ENCODE peak calls at places on chromosomes 13 and 19, in six cellular contexts. M is heart left ventricle, N is lung, G is A549, K is fibroblast of lung, U is adrenal gland. Y is an unnamed sample. For H3K4me1, the result is how much of the 10 kb centered on the place peaks cover.

GRCh38 chr13:109010912-109011311 is 381.5 kb downstream of the MYO16 start:
- DNase-seq in N (no peak), G (no peak), K (no peak), U (no peak), M (no peak), Y (no peak)

GRCh38 chr13:32783067-32783466 is 196.8 kb downstream of the PDS5B start:
- DNase-seq in U (no peak), N (no peak), M (no peak), G (no peak), K (peak), Y (peak)

GRCh38 chr19:35140898-35141626 is 2.0 kb upstream of the FXYD7 start:
- DNase-seq in N (peak), K (peak), G (peak), U (peak), M (peak), Y (peak)

GRCh38 chr19:11254662-11255061 is 7.7 kb downstream of the DOCK6 start:
- DNase-seq in U (no peak), G (no peak), K (no peak), M (no peak), N (no peak), Y (no peak)

GRCh38 chr13:95098916-95099315 is 202.3 kb downstream of the ABCC4 start:
- DNase-seq in K (no peak), M (no peak), G (no peak), N (no peak), U (no peak), Y (no peak)

GRCh38 chr13:112790735-112791641 is 101.2 kb downstream of the ATP11A start:
- DNase-seq in N (no peak), K (peak), M (no peak), U (no peak), G (no peak), Y (no peak)

GRCh38 chr13:102580552-102581169 is 16.1 kb upstream of the TPP2 start:
- DNase-seq in U (no peak), M (no peak), N (no peak), G (no peak), K (peak), Y (no peak)

GRCh38 chr13:59038824-59039223 is 1124.9 kb downstream of the DIAPH3 start:
- DNase-seq in M (no peak), N (no peak), G (no peak), U (no peak), K (peak), Y (peak)

GRCh38 chr19:53659292-53659691 is 27.5 kb downstream of the DPRX start:
- DNase-seq in G (no peak), K (no peak), U (no peak), N (no peak), M (peak), Y (no peak)

GRCh38 chr13:114226699-114227323 is 7.9 kb upstream of the CDC16 start:
- DNase-seq in N (peak), M (peak), U (peak), G (peak), K (peak), Y (peak)
- H3K4me1 ChIP-seq in N (under half), M (under half), U (under half), G (under half), K (under half), Y (under half)

GRCh38 chr13:44471686-44472085 is 98.1 kb downstream of the SERP2 start:
- DNase-seq in K (peak), M (no peak), G (peak), U (no peak), N (no peak), Y (no peak)

GRCh38 chr13:44465318-44465717 is 91.7 kb downstream of the SERP2 start:
- DNase-seq in G (no peak), K (peak), N (no peak), M (no peak), U (no peak), Y (no peak)

GRCh38 chr13:44474122-44474910 is 100.7 kb downstream of the SERP2 start:
- DNase-seq in U (no peak), M (no peak), N (no peak), G (peak), K (peak), Y (no peak)

DNA sequence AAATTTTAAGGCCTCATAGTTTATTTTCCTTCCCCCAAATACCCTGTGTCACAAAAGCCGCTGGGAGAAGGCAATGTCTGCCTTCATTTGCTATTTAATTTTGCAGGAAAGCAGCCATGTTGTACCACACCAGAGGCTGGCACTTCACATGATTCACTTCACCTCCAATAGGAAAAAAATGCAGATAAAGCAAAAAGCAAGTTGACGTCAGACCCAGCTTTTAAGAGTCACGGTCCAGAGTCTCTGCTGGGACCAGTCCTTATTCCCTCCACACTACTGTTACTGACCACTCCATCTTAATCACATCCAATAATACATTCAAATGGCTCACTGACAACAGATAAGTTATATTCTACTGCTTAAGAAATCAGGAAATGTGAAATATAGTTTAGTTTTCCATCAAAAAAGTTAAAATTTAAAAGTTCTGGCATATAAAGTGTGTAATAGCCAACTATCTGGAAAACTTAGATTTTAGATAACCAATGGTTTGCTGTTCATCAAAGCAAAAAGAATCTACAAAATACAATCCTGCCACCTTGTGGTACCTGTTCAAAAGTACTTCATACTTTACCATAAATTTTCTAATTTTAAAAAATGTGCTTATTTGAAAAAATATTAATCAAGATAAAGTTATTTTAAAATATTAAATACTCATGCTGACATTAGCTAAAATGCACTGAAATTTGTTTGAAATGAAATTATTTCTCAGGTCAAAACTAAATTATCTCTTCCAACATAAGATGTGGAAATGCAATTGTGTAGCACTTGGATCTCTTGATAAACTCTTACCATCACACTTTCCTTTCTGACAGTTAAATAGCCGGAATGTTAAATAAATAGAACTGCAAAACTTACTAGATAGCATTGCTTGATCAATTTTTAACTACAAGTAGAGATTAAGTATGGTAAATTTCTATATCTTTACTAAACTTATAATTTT is 97.3 kb downstream of the SERP2 start:
- DNase-seq in N (no peak), U (no peak), K (peak), G (no peak), M (no peak), Y (no peak)
- TF ChIP-seq CTCF in N (no peak), U (peak), K (no peak), G (peak), M (peak), Y (peak)

GRCh38 chr19:38879400-38879751 is 1.3 kb upstream of the RINL start:
- DNase-seq in G (no peak), N (no peak), K (no peak), U (no peak), M (no peak), Y (no peak)
- H3K4me1 ChIP-seq in G (under half), N (under half), K (under half), U (under half), M (under half), Y (under half)

DNA sequence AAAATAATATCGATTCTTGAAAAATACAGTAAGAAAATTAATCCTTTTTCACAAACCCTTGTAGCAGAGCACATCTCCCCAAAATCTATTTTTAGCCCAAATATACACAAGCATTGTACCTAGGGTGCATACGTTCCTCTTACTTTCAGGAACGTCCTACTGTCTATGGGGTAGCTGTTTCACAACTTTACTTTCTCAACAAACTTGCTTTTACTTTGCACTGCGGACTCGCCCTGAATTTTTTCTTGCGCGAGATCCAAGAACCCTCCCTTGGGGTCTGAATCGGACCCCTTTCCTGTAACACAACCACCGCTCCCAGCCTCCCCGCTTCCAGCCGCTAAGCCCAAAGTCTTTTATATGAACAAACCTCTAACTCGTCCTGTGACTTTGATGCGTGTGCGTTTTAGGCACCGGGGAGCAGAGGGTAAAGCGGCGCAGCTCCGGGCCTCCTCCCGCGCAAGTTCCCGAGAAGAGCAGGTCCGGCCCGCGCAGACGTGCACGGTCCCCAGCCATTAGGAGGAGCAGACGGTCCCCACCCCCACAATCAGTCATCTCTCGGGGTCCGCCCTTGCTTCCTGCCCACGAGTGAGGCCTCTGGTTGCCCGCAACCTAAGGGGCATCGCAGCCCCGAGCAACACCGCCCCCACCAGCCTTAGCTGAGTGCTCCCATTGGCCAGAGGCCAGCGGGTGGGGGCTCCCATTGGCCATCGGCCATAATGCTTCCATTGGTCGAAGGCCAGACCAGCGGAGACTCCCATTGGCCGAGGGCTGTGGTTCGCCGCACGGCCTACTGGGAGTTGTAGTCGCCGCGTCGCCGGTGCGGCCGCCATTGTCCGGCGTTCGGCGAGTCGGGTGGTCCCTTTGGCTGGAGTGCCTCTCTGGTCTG is at the start of gene ZNF8:
- DNase-seq in M (peak), N (peak), U (peak), K (peak), G (peak), Y (peak)
- TF ChIP-seq CTCF in M (peak), N (no peak), U (no peak), K (no peak), G (no peak), Y (peak)

GRCh38 chr13:60411464-60411863 is 14.4 kb downstream of the TDRD3 start:
- DNase-seq in M (no peak), G (no peak), N (no peak), K (no peak), U (no peak), Y (no peak)
- H3K4me1 ChIP-seq in M (under half), G (under half), N (under half), K (under half), U (half or more), Y (under half)